ENCODE peak calls at places on chromosomes 3 and 15, in eight cellular contexts. O is sigmoid colon, R is stomach, A is esophagus muscularis mucosa, X is endothelial cell of umbilical vein, P is breast epithelium, V is prostate gland, B is GM12878. S is an unnamed sample. For H3K27me3, the result is how much of the 10 kb centered on the place peaks cover.

GRCh38 chr3:12175137-12175593 is 16.5 kb upstream of the TIMP4 start:
- DNase-seq in O (no peak), P (no peak), X (no peak), V (no peak), B (no peak), R (no peak), A (no peak), S (no peak)

GRCh38 chr3:60081381-60082095 is 1031.7 kb upstream of the CFAP20DC start:
- DNase-seq in V (no peak), A (no peak), P (no peak), R (no peak), X (no peak), B (peak), O (no peak), S (no peak)

GRCh38 chr3:188432826-188433525 is 279.0 kb downstream of the LPP start:
- DNase-seq in B (no peak), P (no peak), A (no peak), O (no peak), V (no peak), X (peak), R (peak), S (no peak)

GRCh38 chr3:121998588-121999473 is 23.2 kb downstream of the ILDR1 start:
- DNase-seq in B (no peak), V (no peak), R (no peak), A (peak), O (no peak), X (peak), P (no peak), S (no peak)

GRCh38 chr3:191329654-191330308 is 545 bp downstream of the UTS2B start:
- DNase-seq in B (no peak), R (peak), V (peak), P (peak), X (peak), A (no peak), O (peak), S (peak)

GRCh38 chr3:195881276-195881988 is 26.9 kb downstream of the TNK2 start:
- DNase-seq in V (no peak), B (no peak), P (no peak), O (peak), A (no peak), R (no peak), X (no peak), S (no peak)

GRCh38 chr3:158731938-158732855 is at the start of gene RARRES1:
- DNase-seq in V (peak), X (peak), P (peak), A (no peak), B (no peak), R (peak), O (peak), S (peak)

GRCh38 chr3:37752661-37753055 is 109.0 kb upstream of the CTDSPL start:
- DNase-seq in V (no peak), P (no peak), O (no peak), B (no peak), R (no peak), X (no peak), A (no peak), S (no peak)

GRCh38 chr15:89068325-89068784 is 19.9 kb upstream of the ABHD2 start:
- DNase-seq in O (no peak), R (no peak), A (no peak), P (peak), V (no peak), B (peak), X (no peak), S (no peak)

GRCh38 chr15:91252322-91252721 is 152.3 kb downstream of the SV2B start:
- DNase-seq in A (no peak), P (no peak), X (no peak), O (no peak), B (no peak), V (no peak), R (no peak), S (no peak)

GRCh38 chr3:196633658-196634151 is 5.8 kb upstream of the NRROS start:
- DNase-seq in R (no peak), P (no peak), V (no peak), A (no peak), X (no peak), O (no peak), B (no peak), S (no peak)

GRCh38 chr15:90960316-90961091 is 5.8 kb downstream of the RCCD1 start:
- DNase-seq in B (no peak), O (no peak), R (no peak), A (no peak), X (no peak), V (no peak), P (no peak), S (no peak)

GRCh38 chr3:37586280-37586679 is 275.4 kb upstream of the CTDSPL start:
- DNase-seq in P (no peak), B (no peak), X (no peak), R (no peak), O (no peak), V (no peak), A (no peak), S (no peak)

GRCh38 chr3:8597515-8597853 is 47.1 kb downstream of the SSUH2 start:
- DNase-seq in O (no peak), V (no peak), P (no peak), A (no peak), B (no peak), R (no peak), X (no peak), S (no peak)

GRCh38 chr3:25594007-25594502 is 70.7 kb downstream of the TOP2B start:
- DNase-seq in P (no peak), X (peak), R (no peak), O (no peak), B (no peak), A (no peak), V (no peak), S (no peak)

GRCh38 chr15:101808201-101808600 is 3.8 kb upstream of the OR4F15 start:
- DNase-seq in O (no peak), A (no peak), X (no peak), B (no peak), P (no peak), R (no peak), V (no peak), S (no peak)

GRCh38 chr3:148861277-148861869 is 3.7 kb upstream of the CPA3 start:
- DNase-seq in V (no peak), R (no peak), B (no peak), X (peak), P (no peak), O (no peak), A (no peak), S (no peak)

GRCh38 chr3:155014953-155015352 is 65.2 kb upstream of the MME start:
- DNase-seq in O (no peak), P (no peak), A (no peak), B (no peak), V (no peak), X (no peak), R (no peak), S (no peak)

GRCh38 chr15:29859981-29860745 is 37.9 kb upstream of the TJP1 start:
- DNase-seq in R (no peak), B (no peak), O (no peak), P (no peak), X (no peak), A (no peak), V (no peak), S (no peak)

GRCh38 chr3:32200490-32200889 is 38.0 kb upstream of the CMTM8 start:
- DNase-seq in X (peak), O (peak), R (no peak), P (peak), V (no peak), A (no peak), B (no peak), S (no peak)

GRCh38 chr3:157767602-157768001 is 264.4 kb upstream of the VEPH1 start:
- DNase-seq in P (no peak), V (no peak), B (no peak), R (no peak), A (no peak), X (no peak), O (no peak), S (no peak)

GRCh38 chr3:11538581-11538980 is 105.1 kb downstream of the VGLL4 start:
- DNase-seq in X (no peak), R (no peak), B (no peak), O (no peak), A (no peak), V (no peak), P (no peak), S (no peak)

GRCh38 chr3:56222866-56223265 is 245.4 kb downstream of the ERC2 start:
- DNase-seq in A (no peak), R (no peak), X (no peak), P (no peak), O (no peak), B (no peak), V (no peak), S (no peak)

GRCh38 chr3:73605388-73605787 is 19.4 kb downstream of the PDZRN3 start:
- DNase-seq in R (no peak), V (no peak), A (no peak), O (no peak), B (no peak), P (no peak), X (no peak), S (no peak)

GRCh38 chr15:74375303-74375693 is 7.9 kb upstream of the CYP11A1 start:
- DNase-seq in V (peak), O (peak), X (peak), B (no peak), A (peak), P (peak), R (peak), S (peak)

GRCh38 chr15:66004618-66005262 is 135.4 kb downstream of the RAB11A start:
- DNase-seq in O (no peak), B (no peak), A (no peak), V (no peak), P (no peak), R (no peak), X (peak), S (no peak)

GRCh38 chr15:36332301-36332700 is 247.1 kb upstream of the CDIN1 start:
- DNase-seq in V (no peak), R (no peak), B (no peak), O (no peak), P (no peak), X (no peak), A (no peak), S (no peak)

GRCh38 chr3:97439373-97439772 is 325.2 kb upstream of the ARL6 start:
- DNase-seq in X (no peak), R (no peak), V (no peak), A (no peak), O (no peak), P (no peak), B (no peak), S (no peak)

GRCh38 chr3:176850498-176850897 is 346.8 kb downstream of the TBL1XR1 start:
- DNase-seq in X (no peak), O (no peak), P (no peak), R (no peak), B (no peak), V (no peak), A (no peak), S (no peak)

GRCh38 chr3:7307410-7307809 is 446.5 kb downstream of the GRM7 start:
- DNase-seq in A (no peak), V (no peak), P (no peak), R (no peak), O (no peak), B (no peak), X (peak), S (no peak)

GRCh38 chr3:111998661-111999641 is at the start of gene TAGLN3:
- DNase-seq in A (peak), V (peak), P (no peak), O (no peak), R (peak), X (peak), B (no peak), S (peak)

GRCh38 chr3:127419140-127419539 is 131.3 kb upstream of the PRR20G start:
- DNase-seq in P (no peak), A (peak), X (no peak), V (no peak), R (no peak), O (no peak), B (no peak), S (no peak)
- H3K27me3 ChIP-seq in P (under half), A (under half), X (under half), V (under half), R (under half), O (half or more), B (under half), S (half or more)

DNA sequence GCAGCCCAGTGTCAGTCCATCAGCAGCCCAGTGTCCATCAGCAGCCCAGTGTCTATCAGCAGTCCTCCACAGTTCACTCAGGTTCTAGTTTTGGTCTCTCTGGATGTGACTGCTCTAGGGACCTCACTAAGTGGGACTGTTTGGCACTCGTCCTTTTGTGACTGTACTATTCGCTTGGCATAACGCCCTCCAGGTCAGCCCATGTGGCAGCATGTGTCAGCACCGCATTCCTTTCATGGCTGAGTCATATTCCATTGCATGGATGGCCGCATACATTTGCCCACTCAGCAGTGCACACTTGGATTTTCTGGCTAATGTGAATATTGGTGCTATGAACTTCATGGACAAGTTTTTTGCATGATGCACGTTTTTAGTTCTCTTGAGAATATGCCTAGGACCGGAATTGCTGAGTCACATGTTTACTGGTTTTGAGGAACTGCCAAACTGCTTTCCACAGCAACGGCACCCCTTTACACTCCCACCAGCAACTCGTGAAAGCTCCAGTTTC is 16.4 kb downstream of the CHST13 start:
- DNase-seq in O (peak), X (peak), R (no peak), P (no peak), V (no peak), A (no peak), B (no peak), S (peak)
- TF ChIP-seq POLR2AphosphoS5 in O (no peak), X (no peak), R (no peak), P (no peak), V (no peak), A (no peak), B (no peak), S (no peak)

DNA sequence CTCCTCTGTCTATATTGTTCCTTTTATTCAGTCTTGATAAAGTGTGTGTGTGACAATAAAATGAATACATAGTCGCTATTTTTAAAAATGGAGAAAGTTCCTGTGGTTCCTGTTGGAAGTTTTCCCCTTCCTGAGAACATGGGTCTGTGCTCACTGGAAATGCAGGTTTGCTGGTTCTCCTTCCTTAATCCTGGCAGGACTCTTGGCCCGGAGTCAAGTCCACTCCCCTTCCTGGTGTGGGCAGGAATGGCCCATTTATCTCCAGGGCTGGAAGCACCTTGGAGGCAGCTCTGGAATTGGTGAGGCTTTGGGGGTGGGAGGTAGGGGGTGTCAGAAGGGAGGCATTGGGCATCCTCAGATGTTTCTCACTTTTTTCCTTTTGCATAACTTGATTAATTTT is 30.1 kb downstream of the FOXL2 start:
- DNase-seq in P (peak), R (peak), A (no peak), B (no peak), V (peak), X (no peak), O (no peak), S (peak)
- H3K27me3 ChIP-seq in P (under half), R (under half), A (under half), B (under half), V (under half), X (under half), O (under half), S (under half)

GRCh38 chr3:19147905-19148767 is at the start of gene KCNH8:
- DNase-seq in V (peak), A (no peak), X (no peak), P (peak), O (no peak), B (no peak), R (peak), S (peak)

GRCh38 chr3:19151171-19151570 is 2.9 kb downstream of the KCNH8 start:
- DNase-seq in B (no peak), A (no peak), V (no peak), X (no peak), O (no peak), P (no peak), R (no peak), S (no peak)

GRCh38 chr3:19148768-19149091 is 420 bp downstream of the KCNH8 start:
- DNase-seq in R (no peak), X (no peak), A (no peak), V (no peak), B (no peak), P (no peak), O (no peak), S (no peak)

GRCh38 chr3:19149388-19149787 is 1.1 kb downstream of the KCNH8 start:
- DNase-seq in B (no peak), R (no peak), P (no peak), X (no peak), V (no peak), A (no peak), O (no peak), S (no peak)

DNA sequence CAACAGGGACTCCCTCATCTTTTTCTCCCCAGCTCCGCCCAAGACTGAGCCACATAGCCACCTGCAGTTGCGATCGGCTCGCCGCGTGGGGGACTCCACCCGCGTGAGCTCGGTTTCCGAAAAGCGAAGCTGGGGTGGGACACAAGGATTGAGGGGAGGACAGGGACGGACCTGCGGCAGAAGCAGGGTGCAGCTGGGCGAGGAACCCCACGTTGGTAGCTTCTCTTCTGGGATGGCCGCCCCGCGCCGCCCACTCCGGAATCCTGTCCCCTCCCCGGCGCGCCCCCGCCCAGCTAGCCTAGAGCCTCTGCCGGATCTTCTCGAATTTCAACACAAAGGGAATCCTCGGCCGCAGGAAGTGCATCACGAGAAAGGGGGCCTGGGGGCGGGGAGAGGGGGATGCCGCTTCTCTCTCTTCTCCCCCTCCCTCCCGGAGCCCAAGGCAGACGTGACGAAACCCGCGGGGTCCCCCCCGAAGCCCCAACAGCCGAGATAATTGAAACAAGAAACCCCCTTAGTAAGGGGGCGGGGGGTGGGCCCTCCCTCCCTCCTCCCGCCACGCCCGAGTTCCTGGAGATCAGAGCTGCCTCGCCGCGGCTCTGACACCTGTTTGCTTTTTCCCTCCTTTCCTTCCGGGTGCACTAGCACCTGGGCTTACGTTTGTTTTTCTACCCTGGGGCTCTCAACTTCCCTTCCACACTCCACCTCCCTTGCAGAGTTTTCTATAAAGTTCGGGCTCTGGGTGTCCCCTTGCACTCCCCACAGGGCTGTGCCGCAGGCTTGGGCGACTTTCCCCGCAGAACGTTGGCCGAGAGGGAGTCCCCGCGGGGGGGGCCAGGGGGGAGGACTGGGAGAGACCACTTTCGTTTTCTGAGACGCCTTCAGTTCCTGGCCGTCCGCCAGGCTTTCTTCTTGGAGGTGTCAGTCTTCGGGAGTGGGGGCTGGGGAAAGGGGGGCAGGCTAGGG is 1.3 kb upstream of the KCNH8 start:
- DNase-seq in A (peak), V (peak), X (peak), P (peak), R (peak), O (peak), B (no peak), S (peak)
- TF ChIP-seq POLR2AphosphoS5 in A (peak), V (peak), X (no peak), P (no peak), R (no peak), O (no peak), B (no peak), S (no peak)

DNA sequence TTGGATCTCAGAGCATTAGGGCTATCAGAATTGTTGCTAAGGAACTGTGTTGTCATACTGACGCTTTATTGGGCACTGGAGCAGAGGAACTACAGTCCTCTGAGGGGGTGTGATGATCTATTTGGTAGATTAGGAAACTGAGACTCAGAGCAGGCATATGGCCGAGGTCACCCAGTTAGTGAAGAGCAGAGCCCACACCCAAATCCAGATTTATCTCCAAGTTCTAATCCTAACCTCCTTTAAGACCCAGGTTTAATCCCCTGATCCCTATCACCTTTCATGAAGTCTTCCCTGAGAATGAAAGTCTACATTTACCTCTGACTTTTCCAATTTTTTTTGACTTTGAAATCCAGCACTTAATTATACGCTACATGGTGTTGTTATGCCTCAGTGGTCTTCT is 25.6 kb upstream of the GLCE start:
- DNase-seq in P (no peak), A (no peak), R (no peak), V (no peak), X (no peak), B (no peak), O (no peak), S (no peak)
- H3K27me3 ChIP-seq in P (under half), A (under half), R (under half), V (under half), X (under half), B (under half), O (under half), S (under half)

DNA sequence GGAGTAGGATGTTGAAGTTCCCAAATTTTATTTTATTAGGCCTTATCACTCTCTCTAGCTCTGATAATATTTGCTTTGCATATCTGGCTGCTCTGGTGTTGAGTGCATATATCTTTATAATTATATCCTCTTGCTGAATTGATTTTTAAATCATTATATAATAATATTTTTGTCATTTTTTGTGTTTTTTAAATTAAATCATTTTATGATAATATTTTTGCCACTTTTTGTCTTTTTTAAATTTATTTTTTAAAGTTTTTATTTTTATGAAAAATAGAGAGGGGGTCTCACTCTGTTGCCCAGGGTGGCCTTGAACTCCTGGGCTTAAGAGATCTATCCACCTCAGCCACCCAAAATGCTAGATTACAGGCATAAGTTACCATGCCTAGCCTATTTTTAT is 34.5 kb upstream of the OTOL1 start:
- DNase-seq in R (no peak), P (no peak), O (no peak), A (no peak), X (no peak), B (no peak), V (no peak), S (no peak)
- TF ChIP-seq POLR2AphosphoS5 in R (no peak), P (no peak), O (no peak), A (no peak), X (no peak), B (no peak), V (no peak), S (no peak)

S was measured in transverse colon.